ENCODE peak calls at places on chromosomes 7 and 10, in four cellular contexts. One of them, this sample, is unnamed.

GRCh38 chr7:123538189-123538714 is 3.9 kb upstream of the IQUB start:
- DNase-seq in HCT116: peak; percentile 60
- DNase-seq in K562: peak; percentile 76
- DNase-seq in HepG2: no peak
- DNase-seq in this sample: peak; percentile 36

GRCh38 chr7:107768263-107768662 is 24.3 kb downstream of the CBLL1 start:
- DNase-seq in HepG2: no peak
- DNase-seq in K562: no peak
- DNase-seq in HCT116: no peak
- DNase-seq in this sample: no peak

GRCh38 chr7:35261476-35262285 is 7.8 kb upstream of the TBX20 start:
- DNase-seq in HCT116: no peak
- DNase-seq in HepG2: no peak
- DNase-seq in K562: no peak
- DNase-seq in this sample: no peak

GRCh38 chr10:122854648-122855047 is 9.0 kb upstream of the CUZD1 start:
- DNase-seq in HCT116: no peak
- DNase-seq in HepG2: no peak
- DNase-seq in K562: no peak
- DNase-seq in this sample: peak; percentile 94

GRCh38 chr7:150964593-150965111 is 13.5 kb downstream of the KCNH2 start:
- DNase-seq in HepG2: no peak
- DNase-seq in HCT116: no peak
- DNase-seq in K562: peak; percentile 91
- DNase-seq in this sample: no peak

GRCh38 chr7:39949980-39950472 is at the start of gene CDK13:
- DNase-seq in HepG2: peak; percentile 74
- DNase-seq in HCT116: peak; percentile 68
- DNase-seq in K562: peak; percentile 85
- DNase-seq in this sample: no peak

GRCh38 chr10:132607961-132608495 is 70.4 kb downstream of the INPP5A start:
- DNase-seq in HCT116: no peak
- DNase-seq in K562: no peak
- DNase-seq in HepG2: no peak
- DNase-seq in this sample: no peak

GRCh38 chr7:154953006-154953684 is 49.8 kb downstream of the PAXIP1 start:
- DNase-seq in HCT116: peak; percentile 24
- DNase-seq in K562: peak; percentile 80
- DNase-seq in HepG2: peak; percentile 38
- DNase-seq in this sample: peak; percentile 24

GRCh38 chr7:47672966-47673365 is 91.1 kb upstream of the TNS3 start:
- DNase-seq in HCT116: no peak
- DNase-seq in K562: no peak
- DNase-seq in HepG2: peak; percentile 47
- DNase-seq in this sample: no peak

GRCh38 chr10:8392216-8392615 is 337.7 kb downstream of the GATA3 start:
- DNase-seq in HepG2: no peak
- DNase-seq in HCT116: no peak
- DNase-seq in K562: no peak
- DNase-seq in this sample: no peak

GRCh38 chr10:62687230-62687748 is 117.2 kb upstream of the ADO start:
- DNase-seq in HCT116: no peak
- DNase-seq in K562: no peak
- DNase-seq in HepG2: no peak
- DNase-seq in this sample: no peak

GRCh38 chr7:30817060-30817770 is 46.0 kb downstream of the MINDY4 start:
- DNase-seq in HCT116: no peak
- DNase-seq in HepG2: no peak
- DNase-seq in K562: no peak
- DNase-seq in this sample: no peak

GRCh38 chr7:7719235-7719634 is 828 bp upstream of the RPA3 start:
- DNase-seq in K562: peak; percentile 7
- DNase-seq in HepG2: peak; percentile 37
- DNase-seq in HCT116: peak; percentile 26
- DNase-seq in this sample: peak; percentile 69

GRCh38 chr10:36446873-36447272 is 678.5 kb upstream of the ANKRD30A start:
- DNase-seq in HCT116: no peak
- DNase-seq in K562: no peak
- DNase-seq in HepG2: no peak
- DNase-seq in this sample: no peak
- TF ChIP-seq TCF7L2 in HCT116: no peak
- TF ChIP-seq TCF7L2 in K562: no peak
- TF ChIP-seq TCF7L2 in HepG2: no peak
- TF ChIP-seq TCF7L2 in this sample: no peak

GRCh38 chr10:111822661-111823060 is 360.9 kb downstream of the GPAM start:
- DNase-seq in HCT116: no peak
- DNase-seq in K562: no peak
- DNase-seq in HepG2: no peak
- DNase-seq in this sample: no peak
- TF ChIP-seq POLR2AphosphoS5 in HCT116: no peak
- TF ChIP-seq POLR2AphosphoS5 in K562: no peak
- TF ChIP-seq POLR2AphosphoS5 in HepG2: no peak
- TF ChIP-seq POLR2AphosphoS5 in this sample: no peak

GRCh38 chr10:45500304-45500703 is 126.3 kb downstream of the ALOX5 start:
- DNase-seq in K562: no peak
- DNase-seq in HepG2: no peak
- DNase-seq in HCT116: no peak
- DNase-seq in this sample: no peak

GRCh38 chr10:45500798-45501197 is 126.8 kb downstream of the ALOX5 start:
- DNase-seq in HCT116: no peak
- DNase-seq in K562: no peak
- DNase-seq in HepG2: no peak
- DNase-seq in this sample: no peak

GRCh38 chr10:45491061-45491460 is 117.0 kb downstream of the ALOX5 start:
- DNase-seq in HCT116: no peak
- DNase-seq in K562: no peak
- DNase-seq in HepG2: no peak
- DNase-seq in this sample: no peak

GRCh38 chr10:45490277-45490676 is 116.3 kb downstream of the ALOX5 start:
- DNase-seq in HCT116: no peak
- DNase-seq in K562: no peak
- DNase-seq in HepG2: no peak
- DNase-seq in this sample: no peak

GRCh38 chr10:45495438-45496152 is 121.6 kb downstream of the ALOX5 start:
- DNase-seq in HepG2: no peak
- DNase-seq in K562: peak; percentile 67
- DNase-seq in HCT116: peak; percentile 6
- DNase-seq in this sample: no peak
- TF ChIP-seq CTCF in HepG2: no peak
- TF ChIP-seq CTCF in K562: no peak
- TF ChIP-seq CTCF in HCT116: no peak
- TF ChIP-seq CTCF in this sample: no peak

GRCh38 chr7:78017621-78018100 is 219.1 kb downstream of the PHTF2 start:
- DNase-seq in K562: no peak
- DNase-seq in HepG2: no peak
- DNase-seq in HCT116: no peak
- DNase-seq in this sample: no peak

GRCh38 chr7:78019457-78020130 is 221.0 kb downstream of the PHTF2 start:
- DNase-seq in K562: peak; percentile 94
- DNase-seq in HCT116: peak; percentile 23
- DNase-seq in HepG2: peak; percentile 45
- DNase-seq in this sample: no peak

GRCh38 chr7:78020131-78020873 is 221.7 kb downstream of the PHTF2 start:
- DNase-seq in K562: peak; percentile 88
- DNase-seq in HepG2: peak; percentile 51
- DNase-seq in HCT116: peak; percentile 45
- DNase-seq in this sample: peak; percentile 74

GRCh38 chr7:78020874-78021249 is 222.3 kb downstream of the PHTF2 start:
- DNase-seq in HepG2: no peak
- DNase-seq in K562: no peak
- DNase-seq in HCT116: no peak
- DNase-seq in this sample: no peak

DNA sequence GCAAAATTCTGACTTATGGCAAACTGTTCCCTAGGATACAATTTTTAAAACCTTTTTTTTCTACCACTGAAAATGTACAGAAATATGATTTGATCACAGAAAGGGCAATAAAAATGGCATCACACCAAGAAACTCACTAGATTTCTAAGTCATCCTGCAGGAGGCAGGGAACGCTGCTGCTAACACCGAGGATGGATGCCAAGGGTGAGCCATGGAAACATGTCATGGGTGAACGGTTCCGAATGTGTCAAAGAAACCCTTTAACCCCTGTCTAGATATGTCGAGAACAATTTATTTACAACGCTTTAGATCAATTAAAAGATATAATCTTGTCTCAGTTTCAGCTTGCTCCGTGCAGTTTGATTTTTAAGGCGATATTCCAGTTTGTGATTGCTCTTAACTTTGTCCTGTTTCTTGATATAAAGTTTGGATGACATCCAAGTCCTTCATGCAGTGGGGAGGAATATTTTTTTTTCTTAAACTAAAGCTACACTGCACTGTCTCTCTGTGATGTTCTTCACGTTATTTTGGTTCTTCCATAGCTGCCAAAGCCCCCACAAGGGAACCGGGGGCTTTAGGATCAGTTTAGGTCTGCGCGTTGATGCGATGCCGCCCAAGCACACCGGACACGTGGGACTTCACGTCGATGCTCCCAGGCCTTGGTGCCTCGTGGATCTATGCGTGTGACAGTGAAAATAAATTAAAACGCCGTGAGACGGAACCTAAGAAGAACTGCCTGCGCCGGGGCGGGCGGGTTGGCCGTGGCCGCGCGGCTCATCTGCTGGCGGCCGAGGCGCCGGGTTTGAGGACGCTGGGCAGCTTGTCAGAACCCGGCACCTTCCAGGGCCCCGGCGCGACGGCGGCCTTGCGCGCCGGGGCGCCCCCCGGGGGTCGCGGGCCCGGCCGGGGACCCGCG is 220.2 kb downstream of the PHTF2 start:
- DNase-seq in K562: peak; percentile 53
- DNase-seq in HCT116: no peak
- DNase-seq in HepG2: no peak
- DNase-seq in this sample: no peak
- TF ChIP-seq TCF7L2 in K562: no peak
- TF ChIP-seq TCF7L2 in HCT116: no peak
- TF ChIP-seq TCF7L2 in HepG2: no peak
- TF ChIP-seq TCF7L2 in this sample: no peak

GRCh38 chr10:96511044-96511945 is 2.4 kb downstream of the TLL2 start:
- DNase-seq in K562: peak; percentile 51
- DNase-seq in HCT116: peak; percentile 31
- DNase-seq in HepG2: peak; percentile 59
- DNase-seq in this sample: peak; percentile 48

GRCh38 chr10:96513686-96514551 is at the start of gene TLL2:
- DNase-seq in K562: peak; percentile 69
- DNase-seq in HepG2: peak; percentile 75
- DNase-seq in HCT116: peak; percentile 59
- DNase-seq in this sample: peak; percentile 28

GRCh38 chr10:96512997-96513685 is 585 bp downstream of the TLL2 start:
- DNase-seq in HepG2: no peak
- DNase-seq in HCT116: no peak
- DNase-seq in K562: no peak
- DNase-seq in this sample: no peak

GRCh38 chr10:96512524-96512991 is 1.2 kb downstream of the TLL2 start:
- DNase-seq in HepG2: no peak
- DNase-seq in K562: no peak
- DNase-seq in HCT116: no peak
- DNase-seq in this sample: no peak

GRCh38 chr10:96516337-96516736 is 2.6 kb upstream of the TLL2 start:
- DNase-seq in HepG2: no peak
- DNase-seq in HCT116: no peak
- DNase-seq in K562: no peak
- DNase-seq in this sample: no peak
- TF ChIP-seq POLR2AphosphoS5 in HepG2: no peak
- TF ChIP-seq POLR2AphosphoS5 in HCT116: no peak
- TF ChIP-seq POLR2AphosphoS5 in K562: no peak
- TF ChIP-seq POLR2AphosphoS5 in this sample: no peak

GRCh38 chr7:91634485-91635177 is 245.9 kb downstream of the MTERF1 start:
- DNase-seq in HepG2: no peak
- DNase-seq in K562: no peak
- DNase-seq in HCT116: no peak
- DNase-seq in this sample: no peak

GRCh38 chr7:91632948-91633519 is 247.5 kb downstream of the MTERF1 start:
- DNase-seq in HCT116: no peak
- DNase-seq in HepG2: no peak
- DNase-seq in K562: peak; percentile 53
- DNase-seq in this sample: no peak

GRCh38 chr7:91632234-91632947 is 248.1 kb downstream of the MTERF1 start:
- DNase-seq in HCT116: no peak
- DNase-seq in HepG2: no peak
- DNase-seq in K562: no peak
- DNase-seq in this sample: no peak

GRCh38 chr7:91636728-91637127 is 243.8 kb downstream of the MTERF1 start:
- DNase-seq in HCT116: no peak
- DNase-seq in K562: no peak
- DNase-seq in HepG2: no peak
- DNase-seq in this sample: no peak

DNA sequence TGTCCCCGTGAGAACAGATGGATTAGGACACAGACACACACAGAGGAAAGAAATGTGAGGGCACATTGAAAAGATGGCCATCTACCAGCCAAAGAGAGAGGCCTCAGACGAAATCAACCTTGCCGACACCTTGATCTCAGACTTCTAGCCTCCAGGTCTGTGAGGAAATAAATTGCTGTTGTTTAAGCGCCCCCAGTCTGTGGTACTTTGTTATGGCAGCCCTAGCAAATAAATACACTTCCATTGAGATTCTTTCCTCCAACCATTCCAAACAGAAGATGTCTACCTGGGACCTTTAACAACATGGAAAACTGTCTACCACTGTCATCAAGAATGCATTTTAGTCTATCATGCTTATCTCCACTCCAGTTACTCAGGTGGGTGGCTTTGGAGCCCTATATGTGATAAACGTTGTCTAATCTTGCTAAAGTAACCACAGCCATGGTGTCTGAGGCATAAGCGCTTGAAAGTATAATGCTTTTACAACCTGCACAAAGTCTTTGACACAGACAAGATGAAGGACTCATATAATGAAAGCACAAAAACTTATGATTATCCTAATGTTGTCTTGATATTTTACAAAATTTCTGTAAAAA is 244.3 kb downstream of the MTERF1 start:
- DNase-seq in HCT116: peak; percentile 32
- DNase-seq in HepG2: peak; percentile 35
- DNase-seq in K562: peak; percentile 71
- DNase-seq in this sample: peak; percentile 5
- TF ChIP-seq CTCF in HCT116: peak; percentile 72
- TF ChIP-seq CTCF in HepG2: peak; percentile 78
- TF ChIP-seq CTCF in K562: peak; percentile 86
- TF ChIP-seq CTCF in this sample: peak; percentile 55